ENCODE peak calls at places on chromosome 13, in five cellular contexts. One of them, this sample, is unnamed.

GRCh38 chr13:101202590-101202989 is 213.7 kb downstream of the NALCN start:
- DNase-seq in tibial artery: no peak
- DNase-seq in left lung: no peak
- DNase-seq in adrenal gland: no peak
- DNase-seq in PC-3: peak; percentile 3
- DNase-seq in this sample: no peak

GRCh38 chr13:75135325-75135825 is 346.6 kb downstream of the TBC1D4 start:
- DNase-seq in tibial artery: no peak
- DNase-seq in left lung: no peak
- DNase-seq in adrenal gland: no peak
- DNase-seq in PC-3: peak; percentile 77
- DNase-seq in this sample: peak; percentile 99

GRCh38 chr13:44331912-44332840 is 41.4 kb upstream of the SERP2 start:
- DNase-seq in tibial artery: peak; percentile 89
- DNase-seq in left lung: no peak
- DNase-seq in adrenal gland: peak; percentile 35
- DNase-seq in PC-3: peak; percentile 24
- DNase-seq in this sample: peak; percentile 95

GRCh38 chr13:110006304-110006703 is 219.9 kb upstream of the IRS2 start:
- DNase-seq in tibial artery: no peak
- DNase-seq in left lung: no peak
- DNase-seq in adrenal gland: peak; percentile 45
- DNase-seq in PC-3: peak; percentile 94
- DNase-seq in this sample: peak; percentile 46

GRCh38 chr13:49213539-49213938 is 6.6 kb upstream of the MLNR start:
- DNase-seq in tibial artery: no peak
- DNase-seq in left lung: no peak
- DNase-seq in adrenal gland: no peak
- DNase-seq in PC-3: no peak
- DNase-seq in this sample: no peak

GRCh38 chr13:20411638-20412342 is 113.9 kb downstream of the CRYL1 start:
- DNase-seq in tibial artery: no peak
- DNase-seq in left lung: no peak
- DNase-seq in adrenal gland: no peak
- DNase-seq in PC-3: no peak
- DNase-seq in this sample: no peak

GRCh38 chr13:78420814-78421213 is 182.5 kb downstream of the POU4F1 start:
- DNase-seq in tibial artery: no peak
- DNase-seq in left lung: no peak
- DNase-seq in adrenal gland: no peak
- DNase-seq in PC-3: no peak
- DNase-seq in this sample: peak; percentile 9

GRCh38 chr13:69553976-69554375 is 553.6 kb upstream of the ATXN8OS start:
- DNase-seq in tibial artery: no peak
- DNase-seq in left lung: no peak
- DNase-seq in adrenal gland: no peak
- DNase-seq in PC-3: no peak
- DNase-seq in this sample: no peak

GRCh38 chr13:100491164-100491847 is 97.3 kb downstream of the GGACT start:
- DNase-seq in tibial artery: no peak
- DNase-seq in left lung: no peak
- DNase-seq in adrenal gland: peak; percentile 56
- DNase-seq in PC-3: no peak
- DNase-seq in this sample: peak; percentile 81

GRCh38 chr13:65642301-65642700 is 1587.8 kb downstream of the PCDH9 start:
- DNase-seq in tibial artery: no peak
- DNase-seq in left lung: no peak
- DNase-seq in adrenal gland: no peak
- DNase-seq in PC-3: no peak
- DNase-seq in this sample: no peak

GRCh38 chr13:114096811-114097503 is 35.5 kb downstream of the RASA3 start:
- DNase-seq in tibial artery: peak; percentile 56
- DNase-seq in left lung: no peak
- DNase-seq in adrenal gland: no peak
- DNase-seq in PC-3: no peak
- DNase-seq in this sample: no peak

DNA sequence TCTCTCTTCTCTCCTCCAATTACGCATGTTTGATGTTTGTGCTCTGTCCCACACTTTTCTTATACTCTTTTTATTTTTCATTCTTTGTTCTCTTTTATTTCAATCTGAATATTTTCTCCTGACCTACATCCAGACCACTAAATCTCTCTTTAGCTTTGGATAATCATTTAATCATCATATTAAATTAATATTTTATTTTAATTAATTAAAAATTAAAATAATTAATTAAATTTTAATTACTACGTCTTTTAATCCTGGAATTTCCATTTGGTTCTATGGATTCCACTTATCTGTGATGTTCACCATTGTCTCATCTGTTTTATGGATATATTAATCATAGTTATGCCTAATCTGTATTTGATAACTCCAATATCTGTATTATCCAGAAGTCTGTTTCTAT is 62.4 kb downstream of the SPACA7 start:
- DNase-seq in tibial artery: no peak
- DNase-seq in left lung: no peak
- DNase-seq in adrenal gland: no peak
- DNase-seq in PC-3: no peak
- DNase-seq in this sample: no peak
- TF ChIP-seq CTCF in tibial artery: no peak
- TF ChIP-seq CTCF in left lung: no peak
- TF ChIP-seq CTCF in adrenal gland: no peak
- TF ChIP-seq CTCF in PC-3: no peak
- TF ChIP-seq CTCF in this sample: no peak

GRCh38 chr13:67223742-67224141 is 6.4 kb downstream of the PCDH9 start:
- DNase-seq in tibial artery: no peak
- DNase-seq in left lung: no peak
- DNase-seq in adrenal gland: no peak
- DNase-seq in PC-3: peak; percentile 30
- DNase-seq in this sample: no peak
- H3K4me3 ChIP-seq in tibial artery: no peak overlapping the region
- H3K4me3 ChIP-seq in left lung: no peak overlapping the region
- H3K4me3 ChIP-seq in adrenal gland: no peak overlapping the region
- H3K4me3 ChIP-seq in PC-3: peak overlapping the region; percentile 54
- H3K4me3 ChIP-seq in this sample: no peak overlapping the region

DNA sequence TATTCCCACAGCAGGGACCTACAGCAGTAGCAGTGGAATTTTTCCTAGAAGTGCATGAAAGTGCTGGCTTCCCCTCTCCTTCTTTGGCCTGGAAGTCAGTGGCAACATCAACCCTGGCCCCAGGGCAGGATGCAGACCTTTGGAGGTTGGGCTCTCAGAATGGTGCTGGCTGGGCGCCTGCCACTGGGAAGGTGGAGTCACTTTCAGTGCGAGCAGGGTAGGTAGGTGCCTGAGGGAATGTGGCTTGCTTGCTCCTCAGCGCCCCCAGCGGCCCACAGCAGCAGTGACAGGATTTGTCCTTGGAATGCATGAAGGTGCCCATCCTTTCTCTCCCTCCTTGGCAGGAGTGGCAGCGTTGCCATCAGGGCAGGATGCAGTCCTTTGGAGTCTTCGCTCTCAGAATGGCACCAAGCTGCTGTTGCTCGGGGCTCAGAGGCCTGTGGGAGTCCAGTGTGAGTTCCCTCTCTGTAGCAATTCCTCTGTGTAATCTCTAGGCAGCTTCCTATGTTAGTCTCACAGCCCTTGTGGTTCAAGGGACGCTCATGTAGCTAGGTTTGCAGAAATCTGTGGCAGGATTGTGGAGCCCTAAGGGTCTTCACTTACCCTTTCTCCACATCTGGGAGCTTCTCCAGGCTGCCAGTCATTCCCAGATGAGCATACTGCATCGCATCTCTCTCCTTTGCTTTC is 354.4 kb upstream of the DACH1 start:
- DNase-seq in tibial artery: no peak
- DNase-seq in left lung: peak; percentile 75
- DNase-seq in adrenal gland: peak; percentile 40
- DNase-seq in PC-3: peak; percentile 59
- DNase-seq in this sample: peak; percentile 9
- TF ChIP-seq CTCF in tibial artery: no peak
- TF ChIP-seq CTCF in left lung: peak; percentile 26
- TF ChIP-seq CTCF in adrenal gland: peak; percentile 30
- TF ChIP-seq CTCF in PC-3: peak; percentile 66
- TF ChIP-seq CTCF in this sample: peak; percentile 62

DNA sequence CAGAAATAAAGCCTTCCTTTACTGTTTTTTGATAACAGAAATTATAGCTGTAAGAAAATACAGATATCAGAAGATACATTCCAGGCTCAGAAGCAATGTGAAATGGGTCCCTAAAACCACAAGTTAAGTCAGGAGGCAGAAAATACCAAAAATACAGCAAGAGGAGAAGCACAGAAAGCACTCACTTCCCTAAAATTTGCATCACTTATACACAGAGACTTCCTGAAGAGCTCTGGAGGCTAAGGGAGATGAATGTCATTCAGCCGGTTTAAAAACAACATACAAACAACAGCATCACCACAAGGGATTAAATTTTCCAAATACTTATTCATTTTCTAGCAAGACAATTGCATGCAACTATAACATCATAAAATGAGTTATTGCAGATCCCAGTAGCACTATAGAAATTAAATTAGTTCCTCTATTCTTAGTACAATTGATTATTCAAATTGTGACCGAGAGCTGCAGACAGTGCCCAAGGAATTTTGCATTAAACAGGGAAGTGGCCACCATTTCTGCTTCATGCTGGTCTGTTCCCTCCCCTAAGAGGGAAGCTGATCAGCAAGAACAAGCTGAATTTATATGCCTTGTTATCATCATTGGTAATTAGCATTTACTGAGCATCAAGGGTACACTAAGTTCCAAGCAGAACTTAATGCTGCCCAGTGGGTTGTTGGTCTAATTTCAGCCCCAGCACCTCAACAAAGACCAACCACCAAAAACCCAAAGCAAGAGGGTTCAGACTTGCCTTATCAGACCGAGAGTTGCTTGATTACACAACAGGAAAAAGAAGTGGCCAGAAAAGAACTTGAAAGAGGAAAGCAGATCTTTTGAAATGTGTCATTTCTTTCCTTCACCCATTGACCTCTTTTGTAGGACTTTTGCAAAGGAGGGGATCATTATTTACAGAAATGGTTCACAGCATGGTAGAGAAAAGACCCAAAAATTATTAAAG is 140.7 kb downstream of the KCTD12 start:
- DNase-seq in tibial artery: no peak
- DNase-seq in left lung: no peak
- DNase-seq in adrenal gland: no peak
- DNase-seq in PC-3: no peak
- DNase-seq in this sample: peak; percentile 41
- H3K4me3 ChIP-seq in tibial artery: no peak overlapping the region
- H3K4me3 ChIP-seq in left lung: no peak overlapping the region
- H3K4me3 ChIP-seq in adrenal gland: no peak overlapping the region
- H3K4me3 ChIP-seq in PC-3: no peak overlapping the region
- H3K4me3 ChIP-seq in this sample: no peak overlapping the region

DNA sequence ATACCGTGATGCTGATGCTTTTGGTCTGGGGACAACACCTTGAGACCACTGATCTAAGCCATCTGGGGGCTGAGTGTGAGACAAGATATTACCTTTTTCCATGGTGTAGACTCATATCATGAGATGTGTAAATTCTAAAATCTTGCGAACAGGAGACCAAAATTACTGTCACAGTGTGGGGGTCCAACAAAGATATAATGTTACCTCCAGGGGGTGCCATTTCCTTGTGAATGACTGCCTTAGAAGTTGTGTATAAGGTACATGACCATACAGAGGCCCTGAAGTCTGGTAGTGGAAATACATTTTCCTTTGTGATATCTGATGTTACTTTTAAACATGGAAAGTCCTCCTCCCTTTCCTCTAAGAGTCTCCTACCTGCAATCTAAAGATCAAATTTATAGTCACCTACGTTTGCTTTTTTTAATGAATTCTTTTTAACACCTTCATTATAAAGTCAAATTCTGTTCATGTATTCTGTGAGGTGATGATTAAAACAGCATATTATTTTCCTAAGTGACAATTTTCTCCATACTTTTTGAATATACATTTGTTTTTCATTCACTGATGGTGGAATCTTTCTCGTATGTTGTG is 113.5 kb downstream of the RFC3 start:
- DNase-seq in tibial artery: no peak
- DNase-seq in left lung: no peak
- DNase-seq in adrenal gland: no peak
- DNase-seq in PC-3: peak; percentile 75
- DNase-seq in this sample: peak; percentile 74
- TF ChIP-seq CTCF in tibial artery: peak; percentile 48
- TF ChIP-seq CTCF in left lung: peak; percentile 34
- TF ChIP-seq CTCF in adrenal gland: peak; percentile 29
- TF ChIP-seq CTCF in PC-3: peak; percentile 85
- TF ChIP-seq CTCF in this sample: peak; percentile 47

GRCh38 chr13:19152403-19152802 is 29.2 kb downstream of the TUBA3C start:
- DNase-seq in tibial artery: no peak
- DNase-seq in left lung: no peak
- DNase-seq in adrenal gland: no peak
- DNase-seq in PC-3: no peak
- DNase-seq in this sample: no peak

GRCh38 chr13:19150712-19151228 is 30.9 kb downstream of the TUBA3C start:
- DNase-seq in tibial artery: no peak
- DNase-seq in left lung: no peak
- DNase-seq in adrenal gland: peak; percentile 25
- DNase-seq in PC-3: no peak
- DNase-seq in this sample: no peak

GRCh38 chr13:19148561-19148960 is 33.1 kb downstream of the TUBA3C start:
- DNase-seq in tibial artery: no peak
- DNase-seq in left lung: no peak
- DNase-seq in adrenal gland: no peak
- DNase-seq in PC-3: no peak
- DNase-seq in this sample: no peak

GRCh38 chr13:19151581-19152263 is 29.9 kb downstream of the TUBA3C start:
- DNase-seq in tibial artery: no peak
- DNase-seq in left lung: no peak
- DNase-seq in adrenal gland: no peak
- DNase-seq in PC-3: no peak
- DNase-seq in this sample: no peak

DNA sequence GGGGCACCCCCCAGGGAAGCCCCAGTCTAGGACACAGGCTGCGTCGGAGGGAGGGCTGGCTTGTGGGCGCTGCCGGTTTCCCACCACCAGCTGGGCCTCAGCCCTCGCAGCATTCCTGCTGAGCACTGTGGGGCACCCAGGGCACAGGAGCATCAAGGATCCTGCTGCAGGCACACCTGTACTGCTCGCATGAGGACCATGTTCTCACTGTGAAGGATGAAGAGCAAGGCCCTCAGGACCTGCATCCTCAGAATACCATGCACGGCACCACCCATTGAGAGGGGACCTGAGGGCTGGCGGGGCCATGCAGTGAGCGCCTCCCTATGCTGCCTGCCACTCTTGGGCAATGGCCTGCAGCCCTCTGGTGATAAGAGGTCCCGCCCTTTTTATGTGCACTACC is 31.4 kb downstream of the TUBA3C start:
- DNase-seq in tibial artery: no peak
- DNase-seq in left lung: no peak
- DNase-seq in adrenal gland: no peak
- DNase-seq in PC-3: no peak
- DNase-seq in this sample: no peak
- H3K4me3 ChIP-seq in tibial artery: no peak overlapping the region
- H3K4me3 ChIP-seq in left lung: no peak overlapping the region
- H3K4me3 ChIP-seq in adrenal gland: no peak overlapping the region
- H3K4me3 ChIP-seq in PC-3: no peak overlapping the region
- H3K4me3 ChIP-seq in this sample: no peak overlapping the region

GRCh38 chr13:22569830-22570229 is 610.9 kb upstream of the SGCG start:
- DNase-seq in tibial artery: no peak
- DNase-seq in left lung: no peak
- DNase-seq in adrenal gland: no peak
- DNase-seq in PC-3: no peak
- DNase-seq in this sample: no peak
- TF ChIP-seq CTCF in tibial artery: no peak
- TF ChIP-seq CTCF in left lung: no peak
- TF ChIP-seq CTCF in adrenal gland: peak; percentile 3
- TF ChIP-seq CTCF in PC-3: no peak
- TF ChIP-seq CTCF in this sample: no peak

This sample was measured in cardiac fibroblast.